ENCODE peak calls at places on chromosome 12, in eight cellular contexts. One of them, this sample, is unnamed.

GRCh38 chr12:80064269-80064668 is 35.1 kb upstream of the OTOGL start:
- DNase-seq in NCI-H1436: no peak
- DNase-seq in HCEC 1CT: no peak
- DNase-seq in effector CD8-positive, alpha-beta T cell: no peak
- DNase-seq in hippocampal formation: no peak
- DNase-seq in T-helper 2 cell: no peak
- DNase-seq in neural crest cell: no peak
- DNase-seq in ELR: no peak
- DNase-seq in this sample: no peak

GRCh38 chr12:106753526-106753925 is 21.0 kb upstream of the RIC8B start:
- DNase-seq in NCI-H1436: peak
- DNase-seq in HCEC 1CT: no peak
- DNase-seq in effector CD8-positive, alpha-beta T cell: no peak
- DNase-seq in hippocampal formation: no peak
- DNase-seq in T-helper 2 cell: peak
- DNase-seq in neural crest cell: no peak
- DNase-seq in ELR: no peak
- DNase-seq in this sample: peak

GRCh38 chr12:88237954-88238353 is 95.8 kb downstream of the TMTC3 start:
- DNase-seq in NCI-H1436: no peak
- DNase-seq in HCEC 1CT: peak
- DNase-seq in effector CD8-positive, alpha-beta T cell: no peak
- DNase-seq in hippocampal formation: no peak
- DNase-seq in T-helper 2 cell: no peak
- DNase-seq in neural crest cell: no peak
- DNase-seq in ELR: peak
- DNase-seq in this sample: no peak

GRCh38 chr12:116631619-116632018 is 72.4 kb downstream of the MAP1LC3B2 start:
- DNase-seq in NCI-H1436: no peak
- DNase-seq in HCEC 1CT: no peak
- DNase-seq in effector CD8-positive, alpha-beta T cell: no peak
- DNase-seq in hippocampal formation: no peak
- DNase-seq in T-helper 2 cell: no peak
- DNase-seq in neural crest cell: no peak
- DNase-seq in ELR: no peak
- DNase-seq in this sample: no peak

GRCh38 chr12:26971963-26972362 is 33.7 kb downstream of the FGFR1OP2 start:
- DNase-seq in NCI-H1436: no peak
- DNase-seq in HCEC 1CT: no peak
- DNase-seq in effector CD8-positive, alpha-beta T cell: peak
- DNase-seq in hippocampal formation: no peak
- DNase-seq in T-helper 2 cell: peak
- DNase-seq in neural crest cell: no peak
- DNase-seq in ELR: no peak
- DNase-seq in this sample: peak

GRCh38 chr12:109568486-109568885 is 4.8 kb downstream of the MMAB start:
- DNase-seq in NCI-H1436: no peak
- DNase-seq in HCEC 1CT: no peak
- DNase-seq in effector CD8-positive, alpha-beta T cell: no peak
- DNase-seq in hippocampal formation: no peak
- DNase-seq in T-helper 2 cell: no peak
- DNase-seq in neural crest cell: no peak
- DNase-seq in ELR: no peak
- DNase-seq in this sample: no peak

GRCh38 chr12:76588881-76589565 is 29.5 kb upstream of the OSBPL8 start:
- DNase-seq in NCI-H1436: no peak
- DNase-seq in HCEC 1CT: peak
- DNase-seq in effector CD8-positive, alpha-beta T cell: no peak
- DNase-seq in hippocampal formation: no peak
- DNase-seq in T-helper 2 cell: no peak
- DNase-seq in neural crest cell: no peak
- DNase-seq in ELR: peak
- DNase-seq in this sample: no peak

GRCh38 chr12:26614217-26614616 is 218.8 kb downstream of the ITPR2 start:
- DNase-seq in NCI-H1436: no peak
- DNase-seq in HCEC 1CT: peak
- DNase-seq in effector CD8-positive, alpha-beta T cell: no peak
- DNase-seq in hippocampal formation: peak
- DNase-seq in T-helper 2 cell: no peak
- DNase-seq in neural crest cell: peak
- DNase-seq in ELR: peak
- DNase-seq in this sample: no peak

GRCh38 chr12:92814584-92814983 is 111.8 kb downstream of the PLEKHG7 start:
- DNase-seq in NCI-H1436: no peak
- DNase-seq in HCEC 1CT: no peak
- DNase-seq in effector CD8-positive, alpha-beta T cell: no peak
- DNase-seq in hippocampal formation: no peak
- DNase-seq in T-helper 2 cell: no peak
- DNase-seq in neural crest cell: no peak
- DNase-seq in ELR: no peak
- DNase-seq in this sample: no peak

GRCh38 chr12:56931474-56931978 is 2.7 kb downstream of the SDR9C7 start:
- DNase-seq in NCI-H1436: no peak
- DNase-seq in HCEC 1CT: peak
- DNase-seq in effector CD8-positive, alpha-beta T cell: no peak
- DNase-seq in hippocampal formation: no peak
- DNase-seq in T-helper 2 cell: no peak
- DNase-seq in neural crest cell: peak
- DNase-seq in ELR: peak
- DNase-seq in this sample: no peak

GRCh38 chr12:130704606-130705005 is 11.5 kb downstream of the RIMBP2 start:
- DNase-seq in NCI-H1436: no peak
- DNase-seq in HCEC 1CT: no peak
- DNase-seq in effector CD8-positive, alpha-beta T cell: no peak
- DNase-seq in hippocampal formation: no peak
- DNase-seq in T-helper 2 cell: no peak
- DNase-seq in neural crest cell: no peak
- DNase-seq in ELR: no peak
- DNase-seq in this sample: no peak

GRCh38 chr12:123979566-123979965 is 6.6 kb downstream of the ZNF664 start:
- DNase-seq in NCI-H1436: no peak
- DNase-seq in HCEC 1CT: no peak
- DNase-seq in effector CD8-positive, alpha-beta T cell: no peak
- DNase-seq in hippocampal formation: no peak
- DNase-seq in T-helper 2 cell: no peak
- DNase-seq in neural crest cell: no peak
- DNase-seq in ELR: no peak
- DNase-seq in this sample: no peak

GRCh38 chr12:8956073-8956472 is 6.6 kb upstream of the M6PR start:
- DNase-seq in NCI-H1436: no peak
- DNase-seq in HCEC 1CT: no peak
- DNase-seq in effector CD8-positive, alpha-beta T cell: no peak
- DNase-seq in hippocampal formation: no peak
- DNase-seq in T-helper 2 cell: no peak
- DNase-seq in neural crest cell: no peak
- DNase-seq in ELR: no peak
- DNase-seq in this sample: no peak

GRCh38 chr12:66117242-66117641 is 13.3 kb downstream of the LLPH start:
- DNase-seq in NCI-H1436: no peak
- DNase-seq in HCEC 1CT: no peak
- DNase-seq in effector CD8-positive, alpha-beta T cell: no peak
- DNase-seq in hippocampal formation: no peak
- DNase-seq in T-helper 2 cell: no peak
- DNase-seq in neural crest cell: no peak
- DNase-seq in ELR: peak
- DNase-seq in this sample: no peak

GRCh38 chr12:58529114-58529665 is 391.1 kb downstream of the LRIG3 start:
- DNase-seq in NCI-H1436: no peak
- DNase-seq in HCEC 1CT: peak
- DNase-seq in effector CD8-positive, alpha-beta T cell: no peak
- DNase-seq in hippocampal formation: no peak
- DNase-seq in T-helper 2 cell: no peak
- DNase-seq in neural crest cell: no peak
- DNase-seq in ELR: peak
- DNase-seq in this sample: no peak

GRCh38 chr12:91180577-91180976 is 2.0 kb downstream of the DCN start:
- DNase-seq in NCI-H1436: no peak
- DNase-seq in HCEC 1CT: peak
- DNase-seq in effector CD8-positive, alpha-beta T cell: no peak
- DNase-seq in hippocampal formation: no peak
- DNase-seq in T-helper 2 cell: no peak
- DNase-seq in neural crest cell: no peak
- DNase-seq in ELR: peak
- DNase-seq in this sample: no peak

GRCh38 chr12:119202544-119202943 is 23.8 kb downstream of the HSPB8 start:
- DNase-seq in NCI-H1436: no peak
- DNase-seq in HCEC 1CT: no peak
- DNase-seq in effector CD8-positive, alpha-beta T cell: no peak
- DNase-seq in hippocampal formation: no peak
- DNase-seq in T-helper 2 cell: no peak
- DNase-seq in neural crest cell: no peak
- DNase-seq in ELR: no peak
- DNase-seq in this sample: no peak

GRCh38 chr12:97837401-97837800 is 374.8 kb downstream of the RMST start:
- DNase-seq in NCI-H1436: no peak
- DNase-seq in HCEC 1CT: no peak
- DNase-seq in effector CD8-positive, alpha-beta T cell: no peak
- DNase-seq in hippocampal formation: no peak
- DNase-seq in T-helper 2 cell: no peak
- DNase-seq in neural crest cell: no peak
- DNase-seq in ELR: peak
- DNase-seq in this sample: no peak

GRCh38 chr12:26524862-26525465 is 308.0 kb downstream of the ITPR2 start:
- DNase-seq in NCI-H1436: no peak
- DNase-seq in HCEC 1CT: peak
- DNase-seq in effector CD8-positive, alpha-beta T cell: no peak
- DNase-seq in hippocampal formation: no peak
- DNase-seq in T-helper 2 cell: no peak
- DNase-seq in neural crest cell: no peak
- DNase-seq in ELR: peak
- DNase-seq in this sample: no peak

GRCh38 chr12:25377475-25378179 is 126.9 kb upstream of the KRAS start:
- DNase-seq in NCI-H1436: no peak
- DNase-seq in HCEC 1CT: peak
- DNase-seq in effector CD8-positive, alpha-beta T cell: no peak
- DNase-seq in hippocampal formation: peak
- DNase-seq in T-helper 2 cell: no peak
- DNase-seq in neural crest cell: no peak
- DNase-seq in ELR: peak
- DNase-seq in this sample: no peak

GRCh38 chr12:12548713-12549112 is 13.9 kb downstream of the DUSP16 start:
- DNase-seq in NCI-H1436: no peak
- DNase-seq in HCEC 1CT: no peak
- DNase-seq in effector CD8-positive, alpha-beta T cell: no peak
- DNase-seq in hippocampal formation: no peak
- DNase-seq in T-helper 2 cell: no peak
- DNase-seq in neural crest cell: no peak
- DNase-seq in ELR: no peak
- DNase-seq in this sample: no peak

GRCh38 chr12:132316497-132317232 is 12.7 kb downstream of the GALNT9 start:
- DNase-seq in NCI-H1436: no peak
- DNase-seq in HCEC 1CT: no peak
- DNase-seq in effector CD8-positive, alpha-beta T cell: no peak
- DNase-seq in hippocampal formation: no peak
- DNase-seq in T-helper 2 cell: no peak
- DNase-seq in neural crest cell: no peak
- DNase-seq in ELR: no peak
- DNase-seq in this sample: no peak

GRCh38 chr12:49018282-49019119 is at the start of gene PRKAG1:
- DNase-seq in NCI-H1436: peak
- DNase-seq in HCEC 1CT: peak
- DNase-seq in effector CD8-positive, alpha-beta T cell: peak
- DNase-seq in hippocampal formation: peak
- DNase-seq in T-helper 2 cell: peak
- DNase-seq in neural crest cell: peak
- DNase-seq in ELR: peak
- DNase-seq in this sample: peak

GRCh38 chr12:114864688-114865685 is 181.0 kb upstream of the TBX3 start:
- DNase-seq in NCI-H1436: no peak
- DNase-seq in HCEC 1CT: no peak
- DNase-seq in effector CD8-positive, alpha-beta T cell: no peak
- DNase-seq in hippocampal formation: no peak
- DNase-seq in T-helper 2 cell: no peak
- DNase-seq in neural crest cell: no peak
- DNase-seq in ELR: no peak
- DNase-seq in this sample: no peak